ENCODE peak calls at places on chromosomes 11 and 22, in nine cellular contexts. D is G401, U is HTR-8/SVneo, S is AG10803, I is HT-29, Q is KG1, O is GM12891, F is brain pericyte, A is bronchial epithelial cell. H is an unnamed sample.

GRCh38 chr11:65851083-65851579 is 6.8 kb downstream of the CFL1 start:
- DNase-seq in A (no peak), U (no peak), O (no peak), S (no peak), I (peak; percentile 70), D (no peak), F (no peak), Q (no peak), H (no peak)

GRCh38 chr11:25943777-25944661 is 387.9 kb upstream of the ANO3 start:
- DNase-seq in S (no peak), F (no peak), A (no peak), D (no peak), U (no peak), I (no peak), O (no peak), Q (no peak), H (no peak)

GRCh38 chr22:24580276-24580675 is 12.6 kb downstream of the LRRC75B start:
- DNase-seq in S (peak; percentile 93), D (no peak), I (no peak), U (no peak), A (peak; percentile 97), O (no peak), Q (no peak), F (no peak), H (no peak)

GRCh38 chr11:27754035-27755017 is 54.1 kb upstream of the BDNF start:
- DNase-seq in I (no peak), D (no peak), U (peak; percentile 42), Q (no peak), O (no peak), A (peak; percentile 32), S (peak; percentile 34), F (peak; percentile 24), H (no peak)

GRCh38 chr11:13760115-13760514 is 91.6 kb downstream of the FAR1 start:
- DNase-seq in F (no peak), I (no peak), U (no peak), S (no peak), Q (no peak), O (no peak), A (peak; percentile 51), D (no peak), H (no peak)

GRCh38 chr11:75924966-75925784 is 110.2 kb downstream of the UVRAG start:
- DNase-seq in S (peak; percentile 40), D (peak; percentile 72), Q (no peak), U (no peak), O (no peak), I (peak; percentile 13), F (no peak), A (no peak), H (peak; percentile 55)

GRCh38 chr11:87326594-87326993 is 288.9 kb downstream of the TMEM135 start:
- DNase-seq in O (no peak), F (no peak), D (no peak), I (no peak), A (no peak), Q (no peak), U (no peak), S (no peak), H (no peak)

GRCh38 chr11:96782632-96783031 is 392.8 kb downstream of the JRKL start:
- DNase-seq in U (no peak), F (no peak), D (no peak), A (peak; percentile 83), O (no peak), S (no peak), I (no peak), Q (no peak), H (no peak)

GRCh38 chr11:94909371-94909820 is 64.0 kb downstream of the CWC15 start:
- DNase-seq in D (no peak), S (peak; percentile 83), A (no peak), Q (no peak), U (no peak), O (no peak), F (no peak), I (no peak), H (no peak)

GRCh38 chr11:3095712-3096361 is 38.6 kb upstream of the CARS1 start:
- DNase-seq in S (peak; percentile 68), A (peak; percentile 70), D (no peak), F (no peak), I (peak; percentile 39), O (no peak), Q (no peak), U (peak; percentile 82), H (no peak)

GRCh38 chr11:109426442-109426841 is 4.5 kb downstream of the C11orf87 start:
- DNase-seq in O (no peak), I (peak; percentile 20), F (no peak), Q (no peak), S (no peak), D (peak; percentile 7), U (no peak), A (peak; percentile 63), H (no peak)

GRCh38 chr11:46529928-46530574 is 63.8 kb downstream of the AMBRA1 start:
- DNase-seq in I (no peak), S (no peak), U (no peak), D (peak; percentile 82), A (no peak), O (no peak), F (no peak), Q (no peak), H (peak; percentile 67)

GRCh38 chr11:66924272-66924671 is 33.9 kb downstream of the PC start:
- DNase-seq in I (no peak), S (no peak), D (no peak), O (no peak), F (no peak), U (no peak), A (no peak), Q (no peak), H (no peak)

GRCh38 chr11:132451942-132452601 is 1080.2 kb downstream of the OPCML start:
- DNase-seq in U (no peak), D (no peak), Q (no peak), S (peak; percentile 27), O (no peak), I (no peak), F (no peak), A (no peak), H (no peak)

GRCh38 chr22:47172771-47173534 is 410.5 kb downstream of the TBC1D22A start:
- DNase-seq in O (no peak), I (no peak), D (no peak), S (no peak), F (no peak), A (no peak), U (no peak), Q (no peak), H (no peak)

GRCh38 chr22:17272511-17272991 is 53.3 kb upstream of the ADA2 start:
- DNase-seq in O (no peak), I (no peak), F (no peak), Q (no peak), U (no peak), D (no peak), A (no peak), S (no peak), H (no peak)

GRCh38 chr11:122019908-122020694 is 95.9 kb downstream of the BLID start:
- DNase-seq in Q (no peak), U (no peak), D (no peak), O (no peak), S (no peak), F (no peak), A (no peak), I (no peak), H (no peak)

GRCh38 chr11:117226388-117227385 is 5.2 kb downstream of the PCSK7 start:
- DNase-seq in D (peak; percentile 91), F (no peak), I (peak; percentile 96), S (peak; percentile 78), A (peak; percentile 61), O (peak; percentile 69), Q (peak; percentile 75), U (peak; percentile 81), H (peak; percentile 81)

GRCh38 chr22:35783943-35784614 is 66.4 kb downstream of the APOL5 start:
- DNase-seq in S (peak; percentile 79), A (peak; percentile 72), U (peak; percentile 12), O (no peak), I (no peak), F (no peak), Q (no peak), D (no peak), H (no peak)

GRCh38 chr11:450809-451451 is 851 bp downstream of the PTDSS2 start:
- DNase-seq in O (peak; percentile 63), D (peak; percentile 53), Q (peak; percentile 37), U (peak; percentile 66), S (peak; percentile 66), A (peak; percentile 56), I (peak; percentile 89), F (no peak), H (peak; percentile 33)

GRCh38 chr22:31680764-31681624 is 19.0 kb upstream of the PISD start:
- DNase-seq in U (no peak), I (no peak), F (no peak), O (no peak), A (peak; percentile 55), Q (no peak), D (peak; percentile 14), S (peak; percentile 89), H (no peak)

GRCh38 chr11:70233511-70233919 is 30.4 kb downstream of the FADD start:
- DNase-seq in F (no peak), Q (no peak), A (peak; percentile 100), O (no peak), S (peak; percentile 35), U (peak; percentile 88), D (no peak), I (peak; percentile 99), H (no peak)

GRCh38 chr11:12126352-12127019 is 16.1 kb downstream of the MICAL2 start:
- DNase-seq in A (peak; percentile 88), O (no peak), S (peak; percentile 89), U (no peak), Q (no peak), I (no peak), D (no peak), F (no peak), H (no peak)

GRCh38 chr11:67053896-67054850 is 2.5 kb upstream of the RHOD start:
- DNase-seq in F (no peak), S (peak; percentile 52), O (peak; percentile 78), Q (peak; percentile 18), I (peak; percentile 87), U (peak; percentile 81), D (peak; percentile 79), A (peak; percentile 88), H (peak; percentile 83)

GRCh38 chr11:36019722-36020121 is 75.9 kb downstream of the LDLRAD3 start:
- DNase-seq in I (no peak), S (no peak), Q (no peak), A (peak; percentile 86), U (no peak), F (no peak), D (no peak), O (no peak), H (no peak)

GRCh38 chr11:114255289-114255688 is 40.9 kb upstream of the NNMT start:
- DNase-seq in I (no peak), S (no peak), O (no peak), Q (no peak), F (no peak), A (no peak), D (no peak), U (no peak), H (no peak)

GRCh38 chr11:128963744-128964340 is 21.2 kb upstream of the TP53AIP1 start:
- DNase-seq in U (no peak), Q (no peak), A (no peak), I (no peak), D (no peak), F (no peak), O (no peak), S (peak; percentile 31), H (no peak)

GRCh38 chr11:11956006-11956405 is 52.4 kb downstream of the DKK3 start:
- DNase-seq in A (no peak), U (no peak), I (no peak), S (no peak), Q (no peak), F (no peak), O (no peak), D (no peak), H (no peak)

GRCh38 chr11:95884364-95884763 is 39.5 kb downstream of the MTMR2 start:
- DNase-seq in O (no peak), U (no peak), A (peak; percentile 65), S (peak; percentile 28), D (no peak), Q (no peak), F (no peak), I (no peak), H (no peak)

GRCh38 chr22:42080287-42080686 is 787 bp downstream of the SMDT1 start:
- DNase-seq in F (no peak), I (peak; percentile 39), D (peak; percentile 71), O (no peak), S (peak; percentile 32), A (no peak), U (no peak), Q (no peak), H (peak; percentile 53)

GRCh38 chr11:40885257-40885947 is 574.0 kb downstream of the LRRC4C start:
- DNase-seq in U (no peak), A (peak; percentile 21), F (no peak), D (no peak), I (no peak), O (no peak), S (no peak), Q (no peak), H (no peak)

H was measured in cerebellum.